ENCODE peak calls at places on chromosomes 11 and 22, in five cellular contexts. M, H, T, V and Y are unnamed samples.

GRCh38 chr11:70467196-70468085 is 69.1 kb downstream of the CTTN start:
- DNase-seq in M (peak; percentile 72), H (peak; percentile 57), T (peak; percentile 33), V (peak; percentile 45), Y (peak; percentile 84)

GRCh38 chr22:40605676-40606250 is 30.8 kb downstream of the MRTFA start:
- DNase-seq in M (no peak), H (no peak), T (no peak), V (no peak), Y (no peak)

GRCh38 chr11:124445646-124446139 is at the start of gene OR8B8:
- DNase-seq in M (no peak), H (no peak), T (no peak), V (no peak), Y (no peak)

GRCh38 chr11:15589070-15589626 is 474.4 kb downstream of the INSC start:
- DNase-seq in M (no peak), H (no peak), T (no peak), V (no peak), Y (peak; percentile 5)

GRCh38 chr11:2665747-2666710 is 33.8 kb downstream of the KCNQ1OT1 start:
- DNase-seq in M (no peak), H (no peak), T (no peak), V (no peak), Y (no peak)

GRCh38 chr22:46121523-46122287 is 28.6 kb upstream of the PPARA start:
- DNase-seq in M (no peak), H (no peak), T (no peak), V (no peak), Y (no peak)

GRCh38 chr22:40329021-40329456 is 17.3 kb upstream of the ADSL start:
- DNase-seq in M (peak; percentile 71), H (no peak), T (no peak), V (no peak), Y (no peak)

GRCh38 chr11:66259225-66259624 is 9.2 kb upstream of the RAB1B start:
- DNase-seq in M (no peak), H (no peak), T (no peak), V (no peak), Y (no peak)

GRCh38 chr11:94175545-94175944 is 46.9 kb downstream of the PANX1 start:
- DNase-seq in M (no peak), H (no peak), T (no peak), V (no peak), Y (no peak)

GRCh38 chr11:100927579-100927978 is 202.0 kb downstream of the PGR start:
- DNase-seq in M (no peak), H (no peak), T (no peak), V (no peak), Y (peak; percentile 25)

GRCh38 chr11:85749287-85749834 is 61.6 kb downstream of the SYTL2 start:
- DNase-seq in M (no peak), H (no peak), T (no peak), V (no peak), Y (peak; percentile 26)

GRCh38 chr11:74134661-74135515 is 35.9 kb downstream of the C2CD3 start:
- DNase-seq in M (no peak), H (no peak), T (no peak), V (no peak), Y (no peak)

GRCh38 chr22:31789803-31790202 is 36.0 kb downstream of the DEPDC5 start:
- DNase-seq in M (peak; percentile 5), H (no peak), T (no peak), V (no peak), Y (no peak)

GRCh38 chr11:78050964-78051831 is 12.5 kb upstream of the THRSP start:
- DNase-seq in M (peak; percentile 94), H (no peak), T (peak; percentile 65), V (no peak), Y (peak; percentile 72)

GRCh38 chr22:46180370-46181137 is 30.2 kb downstream of the PPARA start:
- DNase-seq in M (no peak), H (no peak), T (no peak), V (no peak), Y (peak; percentile 29)

GRCh38 chr11:37988031-37988430 is 1390.0 kb upstream of the RAG2 start:
- DNase-seq in M (no peak), H (no peak), T (no peak), V (no peak), Y (no peak)

DNA sequence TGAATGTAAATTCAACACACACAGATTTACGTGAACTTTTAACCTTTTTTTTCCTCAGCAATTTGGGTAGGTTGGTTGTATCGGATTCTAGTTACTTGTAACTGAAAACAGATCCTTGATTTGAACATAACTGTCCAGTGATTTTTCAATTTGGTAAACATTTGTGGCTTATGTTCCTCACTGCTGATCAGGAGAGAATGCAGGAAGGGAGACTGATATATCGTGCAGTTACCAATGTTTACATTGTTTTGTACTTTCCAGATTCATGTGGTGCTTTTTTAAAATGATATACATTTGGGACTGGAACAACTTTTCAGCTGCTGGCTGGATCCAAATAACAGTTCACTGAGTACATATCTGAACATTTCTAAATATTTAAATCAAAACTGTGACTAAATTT is 84.3 kb upstream of the MTMR2 start:
- DNase-seq in M (no peak), H (no peak), T (no peak), V (no peak), Y (no peak)
- TF ChIP-seq REST in M (no peak), H (no peak), T (no peak), V (no peak), Y (no peak)

GRCh38 chr11:44104472-44105294 is 9.2 kb downstream of the EXT2 start:
- DNase-seq in M (no peak), H (peak; percentile 6), T (no peak), V (no peak), Y (peak; percentile 70)
- TF ChIP-seq JUNB in M (no peak), H (no peak), T (no peak), V (no peak), Y (no peak)

GRCh38 chr11:96271777-96272176 is 71.2 kb downstream of the MAML2 start:
- DNase-seq in M (no peak), H (no peak), T (no peak), V (no peak), Y (peak; percentile 30)

GRCh38 chr11:96275807-96276594 is 67.0 kb downstream of the MAML2 start:
- DNase-seq in M (no peak), H (no peak), T (no peak), V (no peak), Y (no peak)

GRCh38 chr11:96276836-96277235 is 66.2 kb downstream of the MAML2 start:
- DNase-seq in M (no peak), H (no peak), T (no peak), V (no peak), Y (no peak)

GRCh38 chr11:96273507-96273906 is 69.5 kb downstream of the MAML2 start:
- DNase-seq in M (no peak), H (no peak), T (no peak), V (no peak), Y (no peak)

DNA sequence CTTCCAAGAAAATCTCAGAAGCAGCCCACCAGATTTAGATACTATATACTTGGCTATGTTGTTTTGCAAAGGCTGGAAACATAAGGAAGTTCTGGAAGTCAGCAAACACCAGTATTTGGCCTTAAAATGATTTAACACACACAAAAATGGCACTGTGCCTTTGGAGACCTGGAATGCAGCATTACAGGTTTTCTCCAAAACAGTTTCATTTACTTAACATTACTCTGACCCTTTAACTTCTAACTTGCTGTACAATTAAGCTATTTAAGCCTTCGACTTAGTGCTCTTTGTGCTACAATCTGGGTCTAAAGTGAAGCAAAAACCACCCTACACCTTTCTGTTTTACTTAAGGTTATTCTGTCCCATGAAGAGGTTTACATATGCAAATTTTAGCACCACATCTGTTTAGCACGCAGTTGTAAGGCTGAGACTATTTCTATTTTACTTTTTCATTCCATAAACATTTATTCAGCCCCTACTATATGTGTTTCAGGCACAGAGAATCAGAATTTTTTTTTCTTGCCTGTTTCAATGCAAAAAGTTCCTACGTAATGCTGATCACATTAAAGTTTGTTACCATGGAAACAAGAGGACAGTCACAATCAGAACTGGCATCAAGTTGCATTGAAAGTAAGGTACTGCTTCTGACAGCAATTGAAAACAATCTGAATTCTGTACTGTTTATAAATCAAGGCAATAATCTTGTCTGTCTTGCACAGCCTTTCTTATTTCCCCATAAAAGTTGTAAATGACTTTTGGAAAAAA is 70.3 kb downstream of the MAML2 start:
- DNase-seq in M (no peak), H (no peak), T (no peak), V (no peak), Y (peak; percentile 57)
- TF ChIP-seq REST in M (no peak), H (no peak), T (no peak), V (no peak), Y (no peak)

GRCh38 chr22:22749167-22749758 is 104.8 kb downstream of the GGTLC2 start:
- DNase-seq in M (peak; percentile 50), H (no peak), T (no peak), V (no peak), Y (no peak)
- TF ChIP-seq JUNB in M (no peak), H (no peak), T (no peak), V (no peak), Y (no peak)

DNA sequence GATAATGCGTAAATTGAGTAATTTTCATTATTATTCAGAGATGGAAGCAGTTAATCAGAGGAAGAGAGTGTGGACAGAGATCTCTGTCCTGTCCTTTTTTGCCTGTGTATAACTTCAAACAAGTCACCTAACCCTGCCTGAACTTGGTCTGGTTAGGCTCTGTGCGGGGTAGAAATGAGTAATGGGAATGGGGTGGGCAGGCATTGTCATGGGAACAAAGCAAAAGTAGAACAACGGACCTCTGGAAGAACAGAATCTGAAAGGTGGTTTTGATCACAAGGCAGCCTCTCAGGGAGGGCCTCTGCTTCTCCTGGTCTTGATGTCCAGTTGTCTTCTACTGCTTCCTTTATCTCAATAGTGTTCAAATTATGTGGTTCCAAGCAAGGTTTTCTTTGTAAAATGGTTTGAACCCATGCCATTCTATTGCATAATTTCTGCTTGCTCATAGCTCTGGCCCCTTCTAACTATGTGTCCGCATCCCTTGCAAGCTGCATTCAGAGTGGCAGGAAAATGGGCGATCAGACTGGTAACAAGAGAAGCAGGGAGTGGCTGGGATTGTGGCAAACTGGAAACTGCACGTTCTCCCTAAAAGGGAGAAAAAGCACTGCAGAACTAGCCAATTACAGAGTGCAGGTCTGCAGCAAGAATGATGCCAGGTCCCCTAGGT is 76.1 kb downstream of the PRR5L start:
- DNase-seq in M (no peak), H (no peak), T (no peak), V (no peak), Y (no peak)
- TF ChIP-seq REST in M (no peak), H (no peak), T (no peak), V (no peak), Y (no peak)

DNA sequence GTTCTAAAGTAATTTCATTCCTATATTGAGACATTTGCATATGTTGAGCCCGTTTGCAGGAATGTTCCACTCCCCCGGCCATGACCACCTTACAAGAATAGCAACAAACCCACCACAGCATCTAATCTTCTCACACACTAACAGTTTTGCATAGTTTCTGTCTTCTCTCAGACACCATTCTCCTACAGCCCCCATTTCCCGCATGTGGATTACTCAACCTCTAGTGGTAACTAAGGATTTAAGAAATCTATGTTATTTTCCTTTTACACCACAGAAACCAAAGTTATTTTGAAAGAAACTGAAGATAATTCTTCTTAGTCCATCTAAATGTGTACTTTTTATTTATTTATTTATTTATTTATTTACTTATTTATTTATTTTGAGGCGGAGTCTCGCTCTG is 2.3 kb downstream of the MS4A4E start:
- DNase-seq in M (no peak), H (no peak), T (no peak), V (no peak), Y (no peak)
- TF ChIP-seq JUNB in M (no peak), H (no peak), T (no peak), V (no peak), Y (no peak)

DNA sequence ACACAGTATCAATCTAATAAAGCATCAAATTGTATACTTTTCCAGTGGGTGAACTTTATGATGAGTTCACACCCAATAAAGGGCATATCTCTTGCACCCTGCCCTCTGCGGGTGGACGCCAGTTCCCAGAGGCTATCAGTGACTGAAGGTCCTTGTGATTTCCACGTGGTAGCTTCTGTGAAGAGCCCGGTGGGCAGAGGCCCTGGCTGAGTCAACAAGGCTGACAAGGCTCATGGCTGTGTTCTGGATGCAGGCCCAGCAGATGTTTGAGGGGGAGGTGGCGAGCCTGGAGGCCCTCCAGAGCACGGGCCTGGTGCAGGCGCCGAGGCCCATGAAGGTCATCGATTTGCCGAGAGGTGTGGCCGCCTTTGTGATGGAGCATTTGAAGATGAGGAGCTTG is 71.4 kb downstream of the PIWIL3 start:
- DNase-seq in M (peak; percentile 11), H (no peak), T (peak; percentile 70), V (no peak), Y (no peak)
- TF ChIP-seq REST in M (no peak), H (no peak), T (no peak), V (no peak), Y (no peak)